ENCODE peak calls at places on chromosome 15, in ten cellular contexts. One of them, this sample, is unnamed. For H3K36me3, the result is how much of the 10 kb centered on the place peaks cover.

GRCh38 chr15:64122444-64122843 is 26.7 kb downstream of the SNX1 start:
- DNase-seq in psoas muscle: no peak
- DNase-seq in bronchial epithelial cell: no peak
- DNase-seq in SJSA1: no peak
- DNase-seq in right lobe of liver: no peak
- DNase-seq in mucosa of descending colon: no peak
- DNase-seq in PC-3: no peak
- DNase-seq in mammary epithelial cell: no peak
- DNase-seq in aorta: no peak
- DNase-seq in hepatocyte: no peak
- DNase-seq in this sample: no peak

GRCh38 chr15:100095896-100096600 is 245.7 kb downstream of the ADAMTS17 start:
- DNase-seq in psoas muscle: no peak
- DNase-seq in bronchial epithelial cell: peak
- DNase-seq in SJSA1: no peak
- DNase-seq in right lobe of liver: no peak
- DNase-seq in mucosa of descending colon: no peak
- DNase-seq in PC-3: peak
- DNase-seq in mammary epithelial cell: peak
- DNase-seq in aorta: no peak
- DNase-seq in hepatocyte: no peak
- DNase-seq in this sample: no peak

GRCh38 chr15:99249270-99249817 is at the start of gene TTC23:
- DNase-seq in psoas muscle: no peak
- DNase-seq in bronchial epithelial cell: peak
- DNase-seq in SJSA1: peak
- DNase-seq in right lobe of liver: no peak
- DNase-seq in mucosa of descending colon: peak
- DNase-seq in PC-3: peak
- DNase-seq in mammary epithelial cell: peak
- DNase-seq in aorta: no peak
- DNase-seq in hepatocyte: peak
- DNase-seq in this sample: no peak

GRCh38 chr15:56390739-56391267 is 25.6 kb downstream of the TEX9 start:
- DNase-seq in psoas muscle: no peak
- DNase-seq in bronchial epithelial cell: no peak
- DNase-seq in SJSA1: no peak
- DNase-seq in right lobe of liver: no peak
- DNase-seq in mucosa of descending colon: no peak
- DNase-seq in PC-3: no peak
- DNase-seq in mammary epithelial cell: peak
- DNase-seq in aorta: no peak
- DNase-seq in hepatocyte: no peak
- DNase-seq in this sample: no peak

GRCh38 chr15:40843885-40844542 is at the start of gene SPINT1:
- DNase-seq in psoas muscle: no peak
- DNase-seq in bronchial epithelial cell: peak
- DNase-seq in SJSA1: no peak
- DNase-seq in right lobe of liver: no peak
- DNase-seq in mucosa of descending colon: peak
- DNase-seq in PC-3: peak
- DNase-seq in mammary epithelial cell: peak
- DNase-seq in aorta: peak
- DNase-seq in hepatocyte: peak
- DNase-seq in this sample: peak

GRCh38 chr15:60530653-60531052 is 51.7 kb upstream of the ICE2 start:
- DNase-seq in psoas muscle: no peak
- DNase-seq in bronchial epithelial cell: no peak
- DNase-seq in SJSA1: no peak
- DNase-seq in right lobe of liver: no peak
- DNase-seq in mucosa of descending colon: no peak
- DNase-seq in PC-3: no peak
- DNase-seq in mammary epithelial cell: no peak
- DNase-seq in aorta: no peak
- DNase-seq in hepatocyte: no peak
- DNase-seq in this sample: no peak

GRCh38 chr15:38069506-38069905 is 135.1 kb downstream of the TMCO5A start:
- DNase-seq in psoas muscle: no peak
- DNase-seq in bronchial epithelial cell: peak
- DNase-seq in SJSA1: peak
- DNase-seq in right lobe of liver: no peak
- DNase-seq in mucosa of descending colon: peak
- DNase-seq in PC-3: peak
- DNase-seq in mammary epithelial cell: peak
- DNase-seq in aorta: no peak
- DNase-seq in hepatocyte: peak
- DNase-seq in this sample: peak

GRCh38 chr15:52294881-52295420 is 653 bp downstream of the MYO5C start:
- DNase-seq in psoas muscle: no peak
- DNase-seq in bronchial epithelial cell: no peak
- DNase-seq in SJSA1: no peak
- DNase-seq in right lobe of liver: no peak
- DNase-seq in mucosa of descending colon: peak
- DNase-seq in PC-3: peak
- DNase-seq in mammary epithelial cell: no peak
- DNase-seq in aorta: no peak
- DNase-seq in hepatocyte: peak
- DNase-seq in this sample: no peak

GRCh38 chr15:51912528-51912927 is 59.0 kb downstream of the LEO1 start:
- DNase-seq in psoas muscle: no peak
- DNase-seq in bronchial epithelial cell: no peak
- DNase-seq in SJSA1: no peak
- DNase-seq in right lobe of liver: no peak
- DNase-seq in mucosa of descending colon: no peak
- DNase-seq in PC-3: no peak
- DNase-seq in mammary epithelial cell: no peak
- DNase-seq in aorta: no peak
- DNase-seq in hepatocyte: no peak
- DNase-seq in this sample: no peak

GRCh38 chr15:77836116-77836798 is 203.5 kb upstream of the LINGO1 start:
- DNase-seq in psoas muscle: no peak
- DNase-seq in bronchial epithelial cell: peak
- DNase-seq in SJSA1: no peak
- DNase-seq in right lobe of liver: no peak
- DNase-seq in mucosa of descending colon: no peak
- DNase-seq in PC-3: peak
- DNase-seq in mammary epithelial cell: no peak
- DNase-seq in aorta: peak
- DNase-seq in hepatocyte: no peak
- DNase-seq in this sample: no peak

GRCh38 chr15:49436786-49437185 is 13.7 kb downstream of the FGF7 start:
- DNase-seq in psoas muscle: no peak
- DNase-seq in bronchial epithelial cell: no peak
- DNase-seq in SJSA1: peak
- DNase-seq in right lobe of liver: no peak
- DNase-seq in mucosa of descending colon: no peak
- DNase-seq in PC-3: no peak
- DNase-seq in mammary epithelial cell: no peak
- DNase-seq in aorta: no peak
- DNase-seq in hepatocyte: no peak
- DNase-seq in this sample: no peak

GRCh38 chr15:43509002-43509922 is 8.1 kb upstream of the MAP1A start:
- DNase-seq in psoas muscle: peak
- DNase-seq in bronchial epithelial cell: no peak
- DNase-seq in SJSA1: no peak
- DNase-seq in right lobe of liver: no peak
- DNase-seq in mucosa of descending colon: no peak
- DNase-seq in PC-3: no peak
- DNase-seq in mammary epithelial cell: no peak
- DNase-seq in aorta: no peak
- DNase-seq in hepatocyte: no peak
- DNase-seq in this sample: no peak

GRCh38 chr15:98647026-98647773 is 1.1 kb upstream of the IGF1R start:
- DNase-seq in psoas muscle: peak
- DNase-seq in bronchial epithelial cell: peak
- DNase-seq in SJSA1: peak
- DNase-seq in right lobe of liver: peak
- DNase-seq in mucosa of descending colon: peak
- DNase-seq in PC-3: peak
- DNase-seq in mammary epithelial cell: peak
- DNase-seq in aorta: peak
- DNase-seq in hepatocyte: peak
- DNase-seq in this sample: peak

GRCh38 chr15:48516125-48516524 is 129.4 kb downstream of the FBN1 start:
- DNase-seq in psoas muscle: no peak
- DNase-seq in bronchial epithelial cell: no peak
- DNase-seq in SJSA1: no peak
- DNase-seq in right lobe of liver: no peak
- DNase-seq in mucosa of descending colon: no peak
- DNase-seq in PC-3: no peak
- DNase-seq in mammary epithelial cell: no peak
- DNase-seq in aorta: no peak
- DNase-seq in hepatocyte: no peak
- DNase-seq in this sample: no peak

GRCh38 chr15:65847977-65848376 is 21.3 kb upstream of the RAB11A start:
- DNase-seq in psoas muscle: no peak
- DNase-seq in bronchial epithelial cell: no peak
- DNase-seq in SJSA1: no peak
- DNase-seq in right lobe of liver: no peak
- DNase-seq in mucosa of descending colon: no peak
- DNase-seq in PC-3: no peak
- DNase-seq in mammary epithelial cell: no peak
- DNase-seq in aorta: no peak
- DNase-seq in hepatocyte: no peak
- DNase-seq in this sample: no peak

GRCh38 chr15:68608206-68608843 is 29.5 kb downstream of the CORO2B start:
- DNase-seq in psoas muscle: peak
- DNase-seq in bronchial epithelial cell: no peak
- DNase-seq in SJSA1: no peak
- DNase-seq in right lobe of liver: no peak
- DNase-seq in mucosa of descending colon: peak
- DNase-seq in PC-3: no peak
- DNase-seq in mammary epithelial cell: no peak
- DNase-seq in aorta: peak
- DNase-seq in hepatocyte: peak
- DNase-seq in this sample: peak

GRCh38 chr15:67762610-67763368 is 62.5 kb upstream of the SKOR1 start:
- DNase-seq in psoas muscle: no peak
- DNase-seq in bronchial epithelial cell: no peak
- DNase-seq in SJSA1: peak
- DNase-seq in right lobe of liver: no peak
- DNase-seq in mucosa of descending colon: no peak
- DNase-seq in PC-3: no peak
- DNase-seq in mammary epithelial cell: no peak
- DNase-seq in aorta: no peak
- DNase-seq in hepatocyte: no peak
- DNase-seq in this sample: no peak

GRCh38 chr15:37995461-37996347 is 61.3 kb downstream of the TMCO5A start:
- DNase-seq in psoas muscle: peak
- DNase-seq in bronchial epithelial cell: peak
- DNase-seq in SJSA1: peak
- DNase-seq in right lobe of liver: no peak
- DNase-seq in mucosa of descending colon: peak
- DNase-seq in PC-3: peak
- DNase-seq in mammary epithelial cell: peak
- DNase-seq in aorta: no peak
- DNase-seq in hepatocyte: peak
- DNase-seq in this sample: no peak

GRCh38 chr15:89812126-89812846 is 2.4 kb downstream of the ANPEP start:
- DNase-seq in psoas muscle: peak
- DNase-seq in bronchial epithelial cell: no peak
- DNase-seq in SJSA1: no peak
- DNase-seq in right lobe of liver: peak
- DNase-seq in mucosa of descending colon: peak
- DNase-seq in PC-3: no peak
- DNase-seq in mammary epithelial cell: no peak
- DNase-seq in aorta: no peak
- DNase-seq in hepatocyte: no peak
- DNase-seq in this sample: no peak

DNA sequence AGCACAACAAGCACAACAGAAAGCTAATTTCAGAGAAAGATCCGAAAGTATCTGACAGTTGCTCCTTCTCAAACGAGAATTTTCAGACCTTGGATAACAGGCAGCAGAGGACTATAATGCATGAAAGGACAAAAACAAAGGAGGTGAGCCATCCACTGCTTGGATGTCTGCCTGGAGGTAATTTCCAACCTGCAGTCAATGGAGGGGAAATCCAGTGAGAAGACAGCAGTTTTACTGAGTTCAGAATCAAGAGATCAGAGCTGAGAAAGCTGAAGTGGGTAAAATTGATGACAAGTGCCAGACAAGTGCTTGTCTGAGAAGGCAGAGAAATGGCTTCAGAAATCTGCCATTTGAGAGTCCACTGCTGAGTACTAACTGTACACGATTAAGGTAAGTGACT is 22.1 kb downstream of the UBE3A start:
- DNase-seq in psoas muscle: no peak
- DNase-seq in bronchial epithelial cell: peak
- DNase-seq in SJSA1: no peak
- DNase-seq in right lobe of liver: no peak
- DNase-seq in mucosa of descending colon: no peak
- DNase-seq in PC-3: no peak
- DNase-seq in mammary epithelial cell: peak
- DNase-seq in aorta: no peak
- DNase-seq in hepatocyte: no peak
- DNase-seq in this sample: no peak
- H3K36me3 ChIP-seq in psoas muscle: under half
- H3K36me3 ChIP-seq in bronchial epithelial cell: under half
- H3K36me3 ChIP-seq in SJSA1: under half
- H3K36me3 ChIP-seq in right lobe of liver: under half
- H3K36me3 ChIP-seq in mucosa of descending colon: under half
- H3K36me3 ChIP-seq in PC-3: under half
- H3K36me3 ChIP-seq in mammary epithelial cell: under half
- H3K36me3 ChIP-seq in aorta: under half
- H3K36me3 ChIP-seq in hepatocyte: under half
- H3K36me3 ChIP-seq in this sample: under half

GRCh38 chr15:39230917-39231285 is 350.0 kb upstream of the THBS1 start:
- DNase-seq in psoas muscle: no peak
- DNase-seq in bronchial epithelial cell: no peak
- DNase-seq in SJSA1: no peak
- DNase-seq in right lobe of liver: no peak
- DNase-seq in mucosa of descending colon: no peak
- DNase-seq in PC-3: no peak
- DNase-seq in mammary epithelial cell: no peak
- DNase-seq in aorta: no peak
- DNase-seq in hepatocyte: no peak
- DNase-seq in this sample: no peak
- H3K4me3 ChIP-seq in psoas muscle: no peak
- H3K4me3 ChIP-seq in bronchial epithelial cell: no peak
- H3K4me3 ChIP-seq in SJSA1: no peak
- H3K4me3 ChIP-seq in right lobe of liver: no peak
- H3K4me3 ChIP-seq in mucosa of descending colon: no peak
- H3K4me3 ChIP-seq in PC-3: no peak
- H3K4me3 ChIP-seq in mammary epithelial cell: no peak
- H3K4me3 ChIP-seq in aorta: no peak
- H3K4me3 ChIP-seq in hepatocyte: no peak
- H3K4me3 ChIP-seq in this sample: no peak

GRCh38 chr15:22878103-22878502 is 39.6 kb downstream of the NIPA2 start:
- DNase-seq in psoas muscle: no peak
- DNase-seq in bronchial epithelial cell: peak
- DNase-seq in SJSA1: no peak
- DNase-seq in right lobe of liver: no peak
- DNase-seq in mucosa of descending colon: no peak
- DNase-seq in PC-3: no peak
- DNase-seq in mammary epithelial cell: no peak
- DNase-seq in aorta: no peak
- DNase-seq in hepatocyte: no peak
- DNase-seq in this sample: no peak
- H3K36me3 ChIP-seq in psoas muscle: under half
- H3K36me3 ChIP-seq in bronchial epithelial cell: under half
- H3K36me3 ChIP-seq in SJSA1: half or more
- H3K36me3 ChIP-seq in right lobe of liver: under half
- H3K36me3 ChIP-seq in mucosa of descending colon: under half
- H3K36me3 ChIP-seq in PC-3: under half
- H3K36me3 ChIP-seq in mammary epithelial cell: under half
- H3K36me3 ChIP-seq in aorta: under half
- H3K36me3 ChIP-seq in hepatocyte: under half
- H3K36me3 ChIP-seq in this sample: half or more

GRCh38 chr15:72237286-72238224 is 6.6 kb upstream of the PKM start:
- DNase-seq in psoas muscle: peak
- DNase-seq in bronchial epithelial cell: peak
- DNase-seq in SJSA1: peak
- DNase-seq in right lobe of liver: peak
- DNase-seq in mucosa of descending colon: peak
- DNase-seq in PC-3: peak
- DNase-seq in mammary epithelial cell: peak
- DNase-seq in aorta: peak
- DNase-seq in hepatocyte: peak
- DNase-seq in this sample: no peak
- H3K4me3 ChIP-seq in psoas muscle: peak
- H3K4me3 ChIP-seq in bronchial epithelial cell: no peak
- H3K4me3 ChIP-seq in SJSA1: peak
- H3K4me3 ChIP-seq in right lobe of liver: no peak
- H3K4me3 ChIP-seq in mucosa of descending colon: no peak
- H3K4me3 ChIP-seq in PC-3: peak
- H3K4me3 ChIP-seq in mammary epithelial cell: peak
- H3K4me3 ChIP-seq in aorta: no peak
- H3K4me3 ChIP-seq in hepatocyte: no peak
- H3K4me3 ChIP-seq in this sample: peak